ENCODE peak calls at places on chromosomes 7 and 10, in six cellular contexts. A is AG04450, J is K562, F is BJ, O is fibroblast of lung, I is spleen. W is an unnamed sample. For H3K27me3, the result is how much of the 10 kb centered on the place peaks cover.

GRCh38 chr7:73667344-73668102 is at the start of gene VPS37D:
- DNase-seq in J (peak), O (peak), A (peak), F (peak), I (peak), W (peak)

GRCh38 chr7:42876182-42877068 is 35.4 kb downstream of the C7orf25 start:
- DNase-seq in O (peak), J (peak), I (no peak), F (no peak), A (peak), W (peak)

GRCh38 chr7:48976268-48976667 is 51.9 kb downstream of the CDC14C start:
- DNase-seq in J (no peak), O (no peak), F (no peak), I (no peak), A (no peak), W (no peak)

GRCh38 chr7:92159-92767 is 100.1 kb upstream of the FAM20C start:
- DNase-seq in J (no peak), F (no peak), A (no peak), I (no peak), O (no peak), W (no peak)

GRCh38 chr10:2970190-2970823 is 97.0 kb upstream of the PFKP start:
- DNase-seq in O (no peak), F (no peak), J (no peak), A (no peak), I (no peak), W (no peak)

GRCh38 chr7:129925416-129926002 is 27.3 kb downstream of the UBE2H start:
- DNase-seq in A (no peak), I (no peak), J (no peak), F (no peak), O (peak), W (no peak)

GRCh38 chr10:46520941-46521340 is 35.5 kb downstream of the GPRIN2 start:
- DNase-seq in J (no peak), F (no peak), I (peak), A (no peak), O (peak), W (peak)

GRCh38 chr10:96501985-96502384 is 11.7 kb downstream of the TLL2 start:
- DNase-seq in J (no peak), O (peak), I (no peak), F (no peak), A (no peak), W (peak)

GRCh38 chr10:102312683-102313082 is 67.4 kb downstream of the GBF1 start:
- DNase-seq in O (peak), F (no peak), A (no peak), I (no peak), J (no peak), W (peak)

GRCh38 chr7:105097619-105098018 is 83.6 kb downstream of the KMT2E start:
- DNase-seq in A (peak), J (no peak), F (peak), I (no peak), O (peak), W (peak)

GRCh38 chr10:72263613-72264241 is 10.0 kb upstream of the DDIT4 start:
- DNase-seq in F (no peak), I (no peak), O (no peak), J (no peak), A (no peak), W (peak)

GRCh38 chr10:36141786-36142560 is 499.9 kb upstream of the FZD8 start:
- DNase-seq in I (no peak), F (no peak), A (no peak), O (no peak), J (no peak), W (no peak)

GRCh38 chr10:43890124-43890523 is 241.4 kb upstream of the ZNF32 start:
- DNase-seq in J (no peak), O (peak), A (no peak), F (peak), I (no peak), W (peak)

GRCh38 chr10:124652701-124653100 is 91.5 kb downstream of the FAM53B start:
- DNase-seq in I (peak), O (no peak), J (no peak), F (no peak), A (no peak), W (no peak)

GRCh38 chr10:124650263-124650662 is 93.9 kb downstream of the FAM53B start:
- DNase-seq in O (no peak), I (peak), F (no peak), J (no peak), A (no peak), W (no peak)

GRCh38 chr10:124650820-124651401 is 93.3 kb downstream of the FAM53B start:
- DNase-seq in O (peak), F (no peak), I (peak), J (no peak), A (no peak), W (no peak)

GRCh38 chr10:124652200-124652599 is 92.0 kb downstream of the FAM53B start:
- DNase-seq in J (no peak), F (no peak), I (peak), O (no peak), A (no peak), W (no peak)

DNA sequence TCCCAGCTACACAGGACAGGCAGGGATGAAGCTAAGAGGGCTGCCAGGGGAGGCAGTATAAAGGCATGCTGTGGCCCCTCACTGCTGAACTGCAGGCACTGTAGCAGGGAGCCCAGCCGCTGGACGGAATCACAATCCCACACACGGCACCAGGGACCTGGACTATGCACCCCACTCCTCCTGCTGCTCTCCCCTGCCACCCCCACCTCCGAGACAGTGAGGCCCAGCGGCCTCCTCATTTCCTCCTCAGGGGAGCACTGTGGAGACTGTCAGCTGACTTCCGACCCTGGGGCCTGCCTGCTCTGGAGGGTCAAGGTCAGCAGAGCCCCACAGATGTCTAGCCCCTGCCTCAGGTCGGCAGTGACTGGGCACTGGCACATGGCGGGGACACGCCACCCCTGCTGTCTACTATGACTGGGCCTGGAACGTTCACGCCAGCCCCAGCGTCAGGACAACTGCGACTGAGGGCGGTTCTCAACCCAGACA is 92.7 kb downstream of the FAM53B start:
- DNase-seq in F (no peak), J (no peak), O (no peak), I (peak), A (no peak), W (no peak)
- TF ChIP-seq CTCF in F (no peak), J (no peak), O (no peak), I (no peak), A (no peak), W (no peak)

DNA sequence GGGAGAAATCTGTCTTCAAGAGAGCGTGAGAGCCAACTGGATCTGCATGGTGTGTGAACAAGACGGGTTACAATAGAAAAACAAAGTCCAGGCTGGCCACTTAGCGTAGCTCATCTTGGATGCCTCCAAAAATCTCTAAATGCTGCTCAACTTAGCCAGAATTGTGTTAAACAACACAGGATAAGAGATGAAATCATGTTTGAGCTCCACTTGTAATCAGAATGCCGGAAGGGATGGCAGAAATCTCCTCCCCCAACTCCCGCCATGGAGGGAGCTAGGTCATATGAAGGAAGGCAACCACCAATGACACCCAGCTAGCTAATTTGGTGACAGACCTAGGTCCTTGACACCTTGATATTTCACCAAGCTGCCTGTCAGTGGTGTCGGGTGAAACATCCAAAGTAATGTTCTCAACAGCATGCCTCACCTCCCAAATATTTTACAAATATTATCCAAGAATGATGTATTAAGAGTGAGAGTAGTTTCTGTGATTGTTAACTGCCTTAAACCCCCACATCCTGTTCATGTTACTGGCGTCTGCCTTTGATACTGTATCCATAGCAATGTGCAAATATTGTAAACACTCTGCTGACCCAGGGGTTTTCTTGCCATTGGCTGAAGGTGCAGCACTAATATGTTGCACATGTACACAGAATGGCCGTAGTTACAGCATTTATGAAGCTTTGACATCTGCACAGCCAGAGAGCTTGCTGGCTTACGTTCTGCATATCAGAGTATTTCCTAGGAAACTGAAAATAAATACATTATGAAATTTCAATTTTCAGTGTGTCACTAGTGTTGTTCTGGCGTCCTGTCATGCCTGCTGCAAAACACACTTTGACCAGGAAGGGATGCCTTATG is 25.8 kb downstream of the TMEM254 start:
- DNase-seq in A (peak), F (peak), I (no peak), J (no peak), O (peak), W (peak)
- H3K4me3 ChIP-seq in A (no peak), F (no peak), I (no peak), J (no peak), O (no peak), W (no peak)

DNA sequence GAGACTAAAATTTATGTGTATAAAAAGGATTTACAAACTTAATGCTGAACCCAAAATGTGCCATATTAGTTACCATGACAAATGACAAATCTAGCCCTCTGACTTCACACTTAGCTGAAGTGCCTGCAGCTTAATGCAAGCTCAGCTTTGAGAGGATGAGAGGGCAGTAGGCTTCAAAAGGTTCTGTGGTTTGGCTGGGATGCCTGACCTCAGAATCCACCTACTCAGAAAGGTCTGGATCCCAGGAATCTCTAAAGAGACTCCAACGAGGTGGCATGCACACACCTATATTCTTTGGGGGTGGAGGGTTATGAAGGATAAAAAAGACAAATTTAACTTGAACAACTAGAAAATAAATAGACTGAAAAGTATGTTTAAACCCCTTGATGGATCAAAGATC is 213.4 kb downstream of the TAX1BP1 start:
- DNase-seq in A (no peak), O (peak), F (no peak), J (no peak), I (no peak), W (no peak)
- H3K27me3 ChIP-seq in A (under half), O (under half), F (under half), J (under half), I (under half), W (under half)

DNA sequence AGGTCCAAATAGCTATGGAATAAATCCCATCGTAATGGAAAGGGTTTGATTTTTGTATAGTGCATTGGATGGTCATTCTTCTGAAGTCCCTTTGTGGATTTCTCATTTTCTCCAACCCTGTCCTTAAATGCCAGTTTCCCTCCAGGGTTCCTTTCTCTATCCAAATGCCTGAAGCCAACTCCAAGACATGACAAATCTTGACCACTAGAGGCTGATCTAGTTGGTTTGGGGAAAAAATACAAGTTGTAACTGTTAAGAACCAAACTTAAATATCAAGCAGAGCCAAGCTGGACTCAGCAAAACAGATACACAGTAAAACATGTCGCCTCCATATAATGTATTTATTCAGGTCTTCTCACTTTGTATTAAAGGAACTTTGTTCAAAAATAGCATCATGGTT is 28.7 kb downstream of the FRMD4A start:
- DNase-seq in J (no peak), A (peak), F (no peak), O (peak), I (no peak), W (peak)
- TF ChIP-seq CTCF in J (no peak), A (peak), F (peak), O (peak), I (no peak), W (peak)

DNA sequence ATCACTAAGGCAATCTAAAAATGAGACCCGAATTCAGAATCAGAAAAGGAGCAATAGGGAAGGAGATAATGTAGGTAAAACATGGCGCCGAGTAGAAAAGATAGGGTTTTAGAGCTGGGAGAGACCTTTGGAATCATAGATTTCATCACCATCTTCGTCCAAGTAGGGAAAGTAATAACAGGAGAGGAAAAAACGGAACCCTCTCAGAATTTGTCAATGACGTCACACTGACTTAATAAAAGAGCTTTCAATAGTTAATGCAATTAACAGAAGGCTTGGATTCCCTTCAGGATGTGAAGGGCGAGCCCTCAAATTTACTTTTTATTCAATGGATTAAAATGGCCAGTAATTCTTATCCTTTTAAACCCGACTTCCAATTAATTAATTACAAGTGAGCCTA is 959 bp upstream of the UBN2 start:
- DNase-seq in I (no peak), F (no peak), A (no peak), J (no peak), O (no peak), W (no peak)
- H3K4me3 ChIP-seq in I (no peak), F (peak), A (no peak), J (peak), O (peak), W (no peak)

GRCh38 chr7:158373761-158374545 is 213.7 kb downstream of the PTPRN2 start:
- DNase-seq in A (no peak), F (no peak), O (no peak), J (no peak), I (peak), W (no peak)
- H3K27me3 ChIP-seq in A (under half), F (under half), O (under half), J (under half), I (under half), W (under half)

GRCh38 chr7:115217373-115217772 is 295.5 kb downstream of the MDFIC start:
- DNase-seq in A (no peak), I (no peak), J (no peak), F (no peak), O (no peak), W (peak)
- TF ChIP-seq CTCF in A (peak), I (no peak), J (no peak), F (peak), O (peak), W (no peak)

GRCh38 chr10:9015005-9015404 is 960.5 kb downstream of the GATA3 start:
- DNase-seq in J (no peak), F (no peak), I (no peak), A (no peak), O (peak), W (no peak)

GRCh38 chr10:9012312-9012711 is 957.8 kb downstream of the GATA3 start:
- DNase-seq in O (peak), A (no peak), J (no peak), F (peak), I (no peak), W (peak)

GRCh38 chr10:9018844-9019173 is 964.3 kb downstream of the GATA3 start:
- DNase-seq in I (no peak), F (no peak), O (no peak), A (no peak), J (no peak), W (no peak)

GRCh38 chr10:9018161-9018843 is 963.8 kb downstream of the GATA3 start:
- DNase-seq in A (no peak), I (no peak), O (no peak), F (no peak), J (no peak), W (no peak)

GRCh38 chr10:9016930-9017329 is 962.4 kb downstream of the GATA3 start:
- DNase-seq in F (no peak), O (no peak), A (no peak), I (no peak), J (no peak), W (no peak)
- H3K4me3 ChIP-seq in F (no peak), O (no peak), A (no peak), I (no peak), J (no peak), W (no peak)

GRCh38 chr7:27910341-27910740 is 170.4 kb downstream of the TAX1BP1 start:
- DNase-seq in F (no peak), O (peak), J (no peak), I (no peak), A (no peak), W (no peak)
- H3K27me3 ChIP-seq in F (under half), O (under half), J (under half), I (under half), A (under half), W (under half)

GRCh38 chr10:49281461-49281860 is 17.5 kb upstream of the C10orf71 start:
- DNase-seq in A (no peak), O (no peak), F (no peak), I (no peak), J (peak), W (no peak)
- TF ChIP-seq CTCF in A (peak), O (no peak), F (peak), I (no peak), J (peak), W (no peak)

W was measured in bronchial epithelial cell.